ENCODE peak calls at places on chromosomes 3 and 15, in five cellular contexts. N is CD8-positive, alpha-beta T cell; Y is epithelial cell of esophagus; E is psoas muscle; B is cardiac fibroblast. A is an unnamed sample.

GRCh38 chr15:98842192-98842972 is 165.2 kb downstream of the PGPEP1L start:
- DNase-seq in B (no peak), Y (no peak), E (no peak), N (no peak), A (no peak)

GRCh38 chr15:81224232-81224631 is 27.6 kb downstream of the IL16 start:
- DNase-seq in E (peak; percentile 77), N (no peak), B (no peak), Y (no peak), A (no peak)

GRCh38 chr3:55518451-55518850 is 31.3 kb upstream of the WNT5A start:
- DNase-seq in Y (peak; percentile 15), E (no peak), B (no peak), N (no peak), A (no peak)

GRCh38 chr15:29970402-29970695 is 112.4 kb upstream of the GOLGA8J start:
- DNase-seq in E (no peak), B (no peak), Y (peak; percentile 7), N (no peak), A (no peak)

GRCh38 chr15:34154725-34155204 is 52.9 kb downstream of the PGBD4 start:
- DNase-seq in Y (peak; percentile 81), B (peak; percentile 4), N (no peak), E (no peak), A (no peak)

GRCh38 chr3:196422976-196423781 is 9.0 kb downstream of the UBXN7 start:
- DNase-seq in E (peak; percentile 93), B (peak; percentile 40), Y (no peak), N (no peak), A (no peak)

GRCh38 chr3:184786271-184787010 is 25.5 kb upstream of the VPS8 start:
- DNase-seq in N (no peak), B (peak; percentile 88), E (peak; percentile 73), Y (peak; percentile 35), A (no peak)

GRCh38 chr3:59876533-59877062 is 826.8 kb upstream of the CFAP20DC start:
- DNase-seq in Y (no peak), E (no peak), N (no peak), B (no peak), A (no peak)

GRCh38 chr3:148955544-148956346 is 35.6 kb upstream of the GYG1 start:
- DNase-seq in B (peak; percentile 96), N (no peak), E (peak; percentile 56), Y (peak; percentile 60), A (no peak)

GRCh38 chr3:118817748-118818165 is 216.9 kb downstream of the IGSF11 start:
- DNase-seq in Y (peak; percentile 75), N (no peak), B (peak; percentile 63), E (no peak), A (peak; percentile 42)

GRCh38 chr3:16486951-16487480 is 26.5 kb downstream of the RFTN1 start:
- DNase-seq in Y (no peak), N (no peak), E (no peak), B (no peak), A (no peak)

GRCh38 chr3:184713521-184713920 is 1.7 kb upstream of the MAGEF1 start:
- DNase-seq in Y (no peak), N (no peak), E (no peak), B (no peak), A (no peak)

GRCh38 chr15:43511012-43511885 is 6.2 kb upstream of the MAP1A start:
- DNase-seq in E (no peak), N (no peak), Y (peak; percentile 29), B (no peak), A (no peak)

DNA sequence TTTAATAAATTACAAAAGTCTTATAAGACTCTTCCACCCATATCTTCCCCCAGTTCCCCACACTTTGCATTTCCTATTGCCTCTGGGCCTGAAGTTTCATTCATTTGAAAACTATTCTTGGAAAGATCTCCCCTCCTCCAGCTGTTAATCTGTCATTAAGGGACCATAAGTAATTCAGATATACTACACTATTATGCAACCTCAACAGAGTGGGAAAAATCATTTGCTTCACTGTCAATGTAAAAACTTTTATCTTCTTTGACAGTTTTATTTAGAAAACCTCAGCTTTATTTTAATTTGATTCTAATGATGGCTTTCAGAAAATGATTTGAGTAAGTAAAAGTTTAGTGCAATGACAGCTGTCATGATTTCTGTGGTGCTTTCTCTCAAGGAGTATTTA is 435.4 kb upstream of the KCNMB2 start:
- DNase-seq in Y (no peak), N (no peak), E (no peak), B (peak; percentile 9), A (no peak)
- H3K4me3 ChIP-seq in Y (no peak overlapping the region), N (no peak overlapping the region), E (no peak overlapping the region), B (no peak overlapping the region), A (no peak overlapping the region)

DNA sequence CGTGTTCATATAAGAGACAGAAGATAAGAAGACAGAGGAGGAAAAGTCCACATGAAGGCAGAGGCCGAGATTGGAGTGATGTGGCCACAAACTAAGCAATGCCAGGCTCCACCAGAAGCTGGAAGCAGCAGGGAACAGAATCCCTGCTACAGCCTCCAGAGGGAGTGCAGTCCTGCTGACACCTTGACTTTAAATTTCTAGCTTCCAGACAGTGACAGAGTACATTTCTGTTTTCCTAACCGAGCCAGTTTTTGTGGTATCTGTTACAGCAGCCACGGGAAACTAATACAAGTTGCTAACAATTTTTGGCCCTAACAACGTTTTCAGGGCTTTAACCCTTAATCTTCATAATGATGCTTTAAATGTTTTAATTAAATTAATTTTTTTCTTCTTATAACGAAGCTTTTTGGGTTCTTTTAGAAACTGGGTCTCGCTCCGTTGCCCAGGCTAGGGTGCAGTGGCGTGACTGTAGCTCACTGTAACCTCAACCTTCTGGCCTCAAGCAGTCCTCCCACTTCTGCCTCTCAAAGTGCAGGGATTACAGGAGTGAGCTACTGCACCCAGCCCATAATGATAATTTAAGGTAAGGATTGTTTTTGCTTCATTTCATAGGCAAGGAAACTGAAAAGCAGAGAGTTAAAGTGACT is 202.3 kb upstream of the PROK2 start:
- DNase-seq in B (peak; percentile 40), E (no peak), N (no peak), Y (no peak), A (no peak)
- TF ChIP-seq CTCF in B (peak; percentile 54), E (peak; percentile 24), N (no peak), Y (peak; percentile 33), A (peak; percentile 27)

GRCh38 chr3:183644244-183644643 is 8.8 kb downstream of the KLHL24 start:
- DNase-seq in N (no peak), B (no peak), E (no peak), Y (no peak), A (no peak)

GRCh38 chr3:183638092-183638644 is 2.7 kb downstream of the KLHL24 start:
- DNase-seq in Y (peak; percentile 3), B (no peak), N (no peak), E (no peak), A (no peak)

GRCh38 chr3:183637106-183637486 is 1.7 kb downstream of the KLHL24 start:
- DNase-seq in N (no peak), E (no peak), Y (no peak), B (no peak), A (no peak)

GRCh38 chr3:183636221-183637105 is 1.0 kb downstream of the KLHL24 start:
- DNase-seq in Y (peak; percentile 96), N (peak; percentile 94), E (peak; percentile 97), B (peak; percentile 95), A (peak; percentile 89)

DNA sequence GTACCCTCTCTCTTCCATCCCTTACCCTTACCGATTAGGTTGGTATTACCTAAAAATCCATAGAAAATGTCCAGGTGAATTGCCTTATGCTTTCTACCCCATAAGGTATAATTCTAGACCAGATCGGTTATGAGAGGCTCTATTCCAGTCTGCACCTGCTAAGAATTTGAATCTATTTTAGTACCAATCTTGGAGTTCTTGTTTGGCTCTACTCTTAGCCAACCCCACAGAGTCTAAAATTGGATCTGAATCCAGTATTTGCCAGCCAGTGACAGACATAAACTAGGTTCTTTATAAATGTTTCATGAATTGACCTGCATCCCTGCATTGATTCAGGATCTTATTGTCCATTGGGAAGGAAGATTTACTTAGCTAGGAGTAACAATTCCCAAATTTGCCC is 6.5 kb downstream of the KLHL24 start:
- DNase-seq in E (no peak), B (no peak), Y (no peak), N (no peak), A (no peak)
- H3K4me3 ChIP-seq in E (peak overlapping the region; percentile 40), B (no peak overlapping the region), Y (no peak overlapping the region), N (no peak overlapping the region), A (no peak overlapping the region)

DNA sequence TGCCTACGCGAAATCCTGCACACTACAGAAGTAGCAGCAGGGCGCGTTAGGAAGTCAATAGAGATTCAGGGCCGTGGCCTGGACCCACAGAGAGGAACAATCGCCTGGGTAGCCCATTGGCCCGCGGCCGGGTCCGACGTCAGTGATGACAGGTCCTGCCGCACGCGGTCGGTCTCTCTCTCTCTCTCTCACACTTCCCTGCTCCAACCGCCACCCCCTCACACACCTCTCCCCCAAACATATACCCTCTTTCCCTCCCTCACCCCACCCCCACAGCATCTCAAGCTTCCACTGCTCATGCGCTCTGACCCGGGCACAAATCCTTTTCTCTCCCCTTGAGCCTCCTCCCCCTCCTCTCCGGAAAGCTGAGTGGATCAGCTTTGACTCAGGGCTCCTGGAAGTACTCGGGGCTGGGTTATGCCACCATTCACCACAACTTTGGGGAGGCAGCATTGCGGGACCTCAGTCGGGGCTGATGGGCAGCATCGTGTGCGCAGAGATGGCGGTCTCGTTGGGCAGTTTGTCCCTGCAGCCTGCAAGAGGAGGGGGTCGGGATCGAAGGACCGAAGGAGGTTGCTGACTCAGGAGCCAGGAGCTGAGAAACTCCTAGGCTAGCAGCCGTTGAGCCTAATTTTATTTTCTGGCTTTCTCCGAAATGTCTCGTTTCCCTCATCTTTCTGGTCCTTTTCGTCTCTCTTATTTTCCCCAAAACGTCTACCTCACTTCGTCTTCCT is 9.0 kb downstream of the ZIC4 start:
- DNase-seq in B (no peak), E (no peak), Y (no peak), N (no peak), A (no peak)
- TF ChIP-seq CTCF in B (no peak), E (no peak), Y (no peak), N (no peak), A (no peak)

GRCh38 chr3:194365526-194365925 is 4.0 kb downstream of the LRRC15 start:
- DNase-seq in E (no peak), B (no peak), N (no peak), Y (no peak), A (no peak)

GRCh38 chr3:194364652-194365434 is 4.7 kb downstream of the LRRC15 start:
- DNase-seq in E (peak; percentile 73), Y (no peak), N (no peak), B (peak; percentile 69), A (no peak)

GRCh38 chr3:194364314-194364651 is 5.3 kb downstream of the LRRC15 start:
- DNase-seq in N (no peak), B (no peak), Y (no peak), E (no peak), A (no peak)

GRCh38 chr3:194355379-194355778 is 4.3 kb upstream of the CPN2 start:
- DNase-seq in E (no peak), N (no peak), Y (no peak), B (peak; percentile 6), A (no peak)

GRCh38 chr3:194360568-194360967 is 9.0 kb downstream of the LRRC15 start:
- DNase-seq in Y (no peak), N (no peak), B (no peak), E (no peak), A (no peak)
- H3K4me3 ChIP-seq in Y (no peak overlapping the region), N (no peak overlapping the region), B (no peak overlapping the region), E (no peak overlapping the region), A (no peak overlapping the region)

GRCh38 chr3:176739169-176739568 is 458.1 kb downstream of the TBL1XR1 start:
- DNase-seq in N (no peak), Y (no peak), E (no peak), B (no peak), A (no peak)
- TF ChIP-seq CTCF in N (no peak), Y (no peak), E (no peak), B (no peak), A (no peak)

GRCh38 chr15:57680021-57680420 is 26.5 kb upstream of the POLR2M start:
- DNase-seq in E (no peak), N (no peak), Y (peak; percentile 81), B (peak; percentile 51), A (no peak)
- H3K4me3 ChIP-seq in E (no peak overlapping the region), N (no peak overlapping the region), Y (no peak overlapping the region), B (peak overlapping the region; percentile 12), A (no peak overlapping the region)